ENCODE peak calls at places on chromosomes 2 and 18, in nine cellular contexts. M is adrenal gland, U is left lung, I is GM23248, Q is sigmoid colon, R is trophoblast cell, B is heart left ventricle, A is uterus, T is fibroblast of lung. K is an unnamed sample. For H3K4me1, the result is how much of the 10 kb centered on the place peaks cover.

GRCh38 chr2:232538671-232539070 is 821 bp upstream of the CHRNG start:
- DNase-seq in M (no peak), U (peak), I (no peak), Q (peak), R (no peak), B (no peak), A (no peak), T (no peak), K (no peak)

GRCh38 chr2:103179800-103180199 is 418.0 kb downstream of the TMEM182 start:
- DNase-seq in M (no peak), U (no peak), I (no peak), Q (peak), R (no peak), B (no peak), A (no peak), T (no peak), K (no peak)

GRCh38 chr2:230713331-230714121 is 884 bp downstream of the CAB39 start:
- DNase-seq in M (peak), U (peak), I (peak), Q (peak), R (peak), B (peak), A (peak), T (no peak), K (peak)

GRCh38 chr2:203030545-203030944 is 15.9 kb downstream of the NBEAL1 start:
- DNase-seq in M (no peak), U (no peak), I (no peak), Q (no peak), R (no peak), B (no peak), A (no peak), T (no peak), K (no peak)

GRCh38 chr2:177724398-177725287 is 332.1 kb downstream of the AGPS start:
- DNase-seq in M (peak), U (no peak), I (peak), Q (peak), R (peak), B (peak), A (peak), T (peak), K (peak)

GRCh38 chr2:69704446-69704845 is 37.5 kb upstream of the ANXA4 start:
- DNase-seq in M (no peak), U (no peak), I (no peak), Q (no peak), R (no peak), B (no peak), A (no peak), T (no peak), K (no peak)

GRCh38 chr2:54271843-54272600 is 16.0 kb upstream of the TSPYL6 start:
- DNase-seq in M (peak), U (no peak), I (no peak), Q (no peak), R (no peak), B (no peak), A (no peak), T (no peak), K (no peak)

GRCh38 chr2:231530099-231531085 is at the start of gene NMUR1:
- DNase-seq in M (peak), U (no peak), I (peak), Q (peak), R (peak), B (peak), A (peak), T (peak), K (peak)

GRCh38 chr2:195533771-195534642 is 123.0 kb upstream of the SLC39A10 start:
- DNase-seq in M (peak), U (peak), I (peak), Q (no peak), R (peak), B (peak), A (no peak), T (peak), K (peak)

GRCh38 chr2:242088471-242089212 is 219.1 kb downstream of the RTP5 start:
- DNase-seq in M (peak), U (peak), I (peak), Q (peak), R (peak), B (peak), A (peak), T (peak), K (peak)

GRCh38 chr2:28626891-28627421 is 124.7 kb upstream of the PPP1CB start:
- DNase-seq in M (peak), U (no peak), I (peak), Q (peak), R (no peak), B (no peak), A (peak), T (peak), K (no peak)

GRCh38 chr2:152466925-152467676 is 132.1 kb downstream of the FMNL2 start:
- DNase-seq in M (peak), U (no peak), I (peak), Q (peak), R (peak), B (no peak), A (no peak), T (no peak), K (no peak)

GRCh38 chr2:26767894-26768487 is 3.9 kb downstream of the SLC35F6 start:
- DNase-seq in M (no peak), U (no peak), I (no peak), Q (no peak), R (no peak), B (no peak), A (no peak), T (no peak), K (no peak)

GRCh38 chr2:26764078-26764887 is at the start of gene SLC35F6:
- DNase-seq in M (peak), U (peak), I (peak), Q (peak), R (peak), B (peak), A (peak), T (peak), K (peak)

GRCh38 chr2:26764906-26765305 is 822 bp downstream of the SLC35F6 start:
- DNase-seq in M (no peak), U (no peak), I (no peak), Q (no peak), R (no peak), B (no peak), A (no peak), T (no peak), K (no peak)

GRCh38 chr2:26767129-26767528 is 3.0 kb downstream of the SLC35F6 start:
- DNase-seq in M (no peak), U (no peak), I (no peak), Q (no peak), R (no peak), B (no peak), A (no peak), T (no peak), K (no peak)

GRCh38 chr2:26765475-26766200 is 1.6 kb downstream of the SLC35F6 start:
- DNase-seq in M (no peak), U (no peak), I (no peak), Q (no peak), R (no peak), B (no peak), A (no peak), T (no peak), K (no peak)
- H3K4me1 ChIP-seq in M (under half), U (half or more), I (under half), Q (under half), R (under half), B (half or more), A (under half), T (under half), K (under half)

GRCh38 chr18:56107821-56108485 is 520.0 kb upstream of the TCF4 start:
- DNase-seq in M (no peak), U (no peak), I (no peak), Q (no peak), R (no peak), B (no peak), A (no peak), T (no peak), K (no peak)

GRCh38 chr18:56112013-56112749 is 524.2 kb upstream of the TCF4 start:
- DNase-seq in M (no peak), U (no peak), I (peak), Q (no peak), R (no peak), B (no peak), A (no peak), T (peak), K (no peak)

GRCh38 chr18:56112984-56113383 is 525.0 kb upstream of the TCF4 start:
- DNase-seq in M (no peak), U (no peak), I (no peak), Q (no peak), R (no peak), B (no peak), A (no peak), T (no peak), K (no peak)

GRCh38 chr18:56108486-56109367 is 520.7 kb upstream of the TCF4 start:
- DNase-seq in M (peak), U (no peak), I (no peak), Q (no peak), R (no peak), B (no peak), A (peak), T (no peak), K (no peak)
- H3K4me3 ChIP-seq in M (no peak), U (no peak), I (no peak), Q (no peak), R (no peak), B (no peak), A (peak), T (no peak), K (no peak)

GRCh38 chr2:205700331-205701132 is 18.2 kb downstream of the NRP2 start:
- DNase-seq in M (peak), U (peak), I (peak), Q (no peak), R (no peak), B (peak), A (no peak), T (peak), K (peak)
- H3K4me1 ChIP-seq in M (half or more), U (half or more), I (half or more), Q (under half), R (under half), B (under half), A (under half), T (under half), K (under half)

DNA sequence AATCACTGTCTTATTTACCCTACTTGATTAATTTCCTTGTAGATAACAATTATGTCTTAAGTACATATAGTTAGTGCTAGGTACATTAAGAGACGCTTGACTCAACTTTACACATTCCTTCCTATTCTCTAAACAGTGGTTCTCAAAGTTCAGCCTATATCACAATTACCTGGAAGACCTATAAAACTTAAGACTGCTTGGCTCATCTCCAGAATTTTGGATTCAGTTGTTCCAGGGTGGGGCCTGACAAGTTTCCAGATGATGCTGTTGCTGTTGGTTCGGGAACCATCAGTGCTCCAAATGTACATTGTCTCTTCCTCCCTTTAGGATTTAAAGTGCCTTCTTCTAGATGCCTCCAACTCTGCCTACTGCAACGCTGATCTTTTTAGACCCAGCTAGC is 4.0 kb downstream of the PPP3R1 start:
- DNase-seq in M (no peak), U (no peak), I (no peak), Q (no peak), R (no peak), B (no peak), A (no peak), T (no peak), K (no peak)
- H3K4me3 ChIP-seq in M (no peak), U (no peak), I (no peak), Q (no peak), R (no peak), B (no peak), A (no peak), T (no peak), K (no peak)

DNA sequence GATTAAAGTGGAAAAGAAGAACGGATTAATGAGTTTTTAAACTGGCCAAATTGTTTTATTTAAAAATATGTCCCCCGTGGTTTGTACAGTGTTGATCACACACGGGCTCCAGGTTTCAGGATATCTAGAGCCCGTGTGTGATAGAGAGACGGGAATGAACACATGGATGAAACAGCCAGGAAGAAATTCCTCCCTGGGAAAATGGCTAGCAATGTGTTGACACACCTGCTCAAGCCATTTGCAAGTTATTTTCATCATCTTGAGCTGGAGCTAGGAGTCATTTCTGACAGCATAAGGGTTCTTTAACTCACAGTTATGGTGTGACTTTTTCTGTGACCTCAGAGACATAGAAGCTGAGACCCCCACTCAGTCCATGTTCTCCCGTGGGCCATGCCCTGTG is 81.6 kb downstream of the LRRFIP1 start:
- DNase-seq in M (no peak), U (no peak), I (no peak), Q (no peak), R (peak), B (no peak), A (no peak), T (no peak), K (no peak)
- H3K4me1 ChIP-seq in M (under half), U (half or more), I (under half), Q (under half), R (under half), B (half or more), A (under half), T (under half), K (under half)

DNA sequence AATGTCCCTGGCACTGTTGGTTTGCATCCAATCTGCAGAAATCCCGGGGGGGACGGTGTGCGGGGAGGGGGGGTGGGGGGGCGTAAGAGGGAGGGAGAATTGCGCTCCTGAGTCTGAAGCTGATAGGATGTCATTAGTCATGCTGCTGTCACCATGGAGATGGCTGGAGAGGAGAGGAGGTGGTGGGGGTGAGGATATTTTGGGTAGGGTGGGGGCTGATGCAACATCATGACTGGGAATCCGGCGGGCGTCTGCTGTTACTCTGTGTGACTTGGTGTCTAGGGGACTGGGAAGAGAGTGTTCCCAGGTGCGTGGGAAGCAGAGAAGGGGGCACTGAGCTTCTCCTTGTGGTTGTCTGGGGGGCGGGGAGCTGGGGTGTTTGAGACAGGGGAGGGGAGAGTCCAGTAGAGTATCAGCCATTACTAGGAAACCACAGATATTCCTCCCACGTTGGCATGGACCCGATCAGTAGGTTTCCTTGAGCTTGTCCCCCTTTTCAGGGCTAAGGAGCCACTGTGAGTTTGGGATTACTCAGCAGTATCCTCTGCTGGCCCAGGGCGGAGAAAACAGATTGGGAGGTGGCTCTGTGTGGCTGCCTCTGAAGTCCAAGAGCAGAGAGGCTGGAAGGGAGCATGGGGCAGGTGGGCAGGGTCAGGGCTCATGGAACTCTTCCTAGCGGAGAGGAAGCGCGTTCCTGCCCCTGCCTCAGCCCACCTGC is 18.9 kb downstream of the TET3 start:
- DNase-seq in M (no peak), U (no peak), I (peak), Q (no peak), R (no peak), B (peak), A (peak), T (peak), K (peak)
- H3K4me3 ChIP-seq in M (no peak), U (no peak), I (peak), Q (peak), R (no peak), B (peak), A (peak), T (peak), K (no peak)

GRCh38 chr2:239305771-239306170 is 95.0 kb downstream of the HDAC4 start:
- DNase-seq in M (no peak), U (no peak), I (no peak), Q (peak), R (no peak), B (no peak), A (peak), T (no peak), K (peak)

GRCh38 chr2:239308696-239309397 is 92.0 kb downstream of the HDAC4 start:
- DNase-seq in M (peak), U (no peak), I (peak), Q (peak), R (no peak), B (no peak), A (peak), T (peak), K (no peak)

GRCh38 chr2:239307921-239308620 is 92.7 kb downstream of the HDAC4 start:
- DNase-seq in M (no peak), U (peak), I (peak), Q (peak), R (no peak), B (no peak), A (peak), T (no peak), K (peak)

GRCh38 chr2:239306274-239307220 is 94.3 kb downstream of the HDAC4 start:
- DNase-seq in M (no peak), U (no peak), I (no peak), Q (peak), R (no peak), B (no peak), A (peak), T (no peak), K (peak)

GRCh38 chr2:239307221-239307569 is 93.6 kb downstream of the HDAC4 start:
- DNase-seq in M (no peak), U (no peak), I (no peak), Q (no peak), R (no peak), B (no peak), A (no peak), T (no peak), K (no peak)
- H3K4me1 ChIP-seq in M (under half), U (under half), I (under half), Q (under half), R (under half), B (half or more), A (under half), T (under half), K (under half)